ENCODE peak calls at places on chromosomes 16 and 17, in four cellular contexts. L, O, F and C are unnamed samples.

GRCh38 chr17:32755045-32755805 is 121.7 kb downstream of the MYO1D start:
- DNase-seq in L (no peak), O (no peak), F (no peak), C (no peak)

GRCh38 chr16:68490829-68491575 is 42.7 kb upstream of the SMPD3 start:
- DNase-seq in L (no peak), O (no peak), F (no peak), C (no peak)

GRCh38 chr16:57753448-57754353 is 18.1 kb downstream of the KATNB1 start:
- DNase-seq in L (no peak), O (no peak), F (no peak), C (no peak)

GRCh38 chr16:49556252-49557069 is 182.9 kb downstream of the C16orf78 start:
- DNase-seq in L (no peak), O (no peak), F (no peak), C (no peak)

GRCh38 chr17:8954339-8954738 is 11.2 kb downstream of the PIK3R5 start:
- DNase-seq in L (no peak), O (peak; percentile 64), F (peak; percentile 72), C (peak; percentile 65)

GRCh38 chr17:40490289-40490853 is 11.1 kb downstream of the TNS4 start:
- DNase-seq in L (peak; percentile 69), O (no peak), F (peak; percentile 82), C (no peak)

GRCh38 chr17:57739402-57740224 is 5.5 kb downstream of the CCDC182 start:
- DNase-seq in L (no peak), O (no peak), F (no peak), C (no peak)

GRCh38 chr16:81945665-81946064 is 65.6 kb downstream of the SDR42E1 start:
- DNase-seq in L (no peak), O (no peak), F (no peak), C (no peak)

GRCh38 chr16:11349599-11350276 is 4.5 kb downstream of the RMI2 start:
- DNase-seq in L (no peak), O (no peak), F (peak; percentile 82), C (no peak)

GRCh38 chr16:1310832-1311200 is 1.4 kb downstream of the UBE2I start:
- DNase-seq in L (no peak), O (no peak), F (no peak), C (no peak)

GRCh38 chr17:19306160-19307111 is 56.1 kb downstream of the B9D1 start:
- DNase-seq in L (no peak), O (no peak), F (no peak), C (no peak)

GRCh38 chr16:15857779-15858560 is 1.1 kb upstream of the MYH11 start:
- DNase-seq in L (peak; percentile 73), O (no peak), F (no peak), C (peak; percentile 85)

GRCh38 chr17:41519501-41520224 is 973 bp upstream of the KRT15 start:
- DNase-seq in L (no peak), O (no peak), F (no peak), C (no peak)

GRCh38 chr17:41516828-41517283 is 1.8 kb downstream of the KRT15 start:
- DNase-seq in L (no peak), O (no peak), F (no peak), C (no peak)

GRCh38 chr17:41520821-41521521 is 2.3 kb upstream of the KRT15 start:
- DNase-seq in L (no peak), O (no peak), F (no peak), C (no peak)

GRCh38 chr17:41518031-41518430 is 659 bp downstream of the KRT15 start:
- DNase-seq in L (no peak), O (no peak), F (no peak), C (no peak)

DNA sequence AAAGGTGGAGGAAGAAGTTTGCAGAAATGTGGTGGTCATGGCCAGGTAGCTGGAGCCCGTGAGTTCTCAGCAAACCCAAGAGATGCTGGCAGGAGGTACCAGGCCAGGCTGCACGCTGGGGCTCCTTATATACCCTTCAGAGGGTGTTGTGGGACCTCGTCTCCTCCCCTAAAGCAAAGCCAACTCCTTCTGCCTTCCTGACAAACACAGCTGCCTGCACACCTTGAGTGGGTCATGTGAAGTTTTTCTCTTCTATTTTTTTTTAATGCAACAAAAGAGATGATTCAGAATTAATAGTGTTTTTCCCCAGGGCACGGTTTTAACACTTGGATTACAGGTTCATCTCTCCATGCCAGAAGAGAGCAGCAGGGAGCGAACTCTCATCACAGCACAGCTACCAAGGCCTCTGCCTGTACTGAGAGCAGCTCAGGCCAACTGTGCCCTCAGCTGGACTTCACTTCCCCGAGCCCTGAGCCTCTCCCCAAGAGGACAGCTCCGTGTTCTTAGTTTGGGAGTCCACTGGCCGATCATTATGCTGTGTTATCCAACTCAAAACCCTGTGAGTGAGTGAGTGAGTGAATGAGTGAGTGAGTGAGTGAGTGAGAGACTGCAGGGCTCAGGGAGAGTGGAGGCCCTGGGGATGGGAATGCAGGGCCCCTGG is at the start of gene KRT15:
- DNase-seq in L (no peak), O (no peak), F (no peak), C (no peak)
- TF ChIP-seq CTCF in L (no peak), O (no peak), F (no peak), C (no peak)

GRCh38 chr16:56042416-56042815 is 148.9 kb upstream of the GNAO1 start:
- DNase-seq in L (no peak), O (no peak), F (no peak), C (no peak)

GRCh38 chr16:56047307-56048234 is 143.7 kb upstream of the GNAO1 start:
- DNase-seq in L (no peak), O (no peak), F (no peak), C (no peak)

GRCh38 chr16:56038564-56039098 is 152.7 kb upstream of the GNAO1 start:
- DNase-seq in L (no peak), O (no peak), F (no peak), C (no peak)

GRCh38 chr16:56041556-56042140 is 149.6 kb upstream of the GNAO1 start:
- DNase-seq in L (peak; percentile 67), O (no peak), F (no peak), C (no peak)
- TF ChIP-seq CTCF in L (peak; percentile 90), O (peak; percentile 64), F (peak; percentile 19), C (peak; percentile 21)

GRCh38 chr17:75006653-75007052 is 5.8 kb upstream of the MRPL58 start:
- DNase-seq in L (no peak), O (no peak), F (no peak), C (no peak)
- TF ChIP-seq CTCF in L (no peak), O (no peak), F (no peak), C (no peak)

GRCh38 chr17:67272312-67273050 is 27.5 kb upstream of the HELZ start:
- DNase-seq in L (peak; percentile 62), O (no peak), F (no peak), C (no peak)
- TF ChIP-seq CTCF in L (peak; percentile 58), O (peak; percentile 66), F (no peak), C (peak; percentile 35)

GRCh38 chr17:7716299-7716886 is 1.2 kb upstream of the DNAH2 start:
- DNase-seq in L (no peak), O (no peak), F (no peak), C (no peak)

GRCh38 chr17:7717756-7718350 is 309 bp downstream of the DNAH2 start:
- DNase-seq in L (no peak), O (no peak), F (no peak), C (no peak)

GRCh38 chr17:7719661-7720060 is 2.1 kb downstream of the DNAH2 start:
- DNase-seq in L (no peak), O (no peak), F (no peak), C (no peak)

GRCh38 chr17:7714721-7715594 is 2.6 kb upstream of the DNAH2 start:
- DNase-seq in L (no peak), O (no peak), F (no peak), C (no peak)

DNA sequence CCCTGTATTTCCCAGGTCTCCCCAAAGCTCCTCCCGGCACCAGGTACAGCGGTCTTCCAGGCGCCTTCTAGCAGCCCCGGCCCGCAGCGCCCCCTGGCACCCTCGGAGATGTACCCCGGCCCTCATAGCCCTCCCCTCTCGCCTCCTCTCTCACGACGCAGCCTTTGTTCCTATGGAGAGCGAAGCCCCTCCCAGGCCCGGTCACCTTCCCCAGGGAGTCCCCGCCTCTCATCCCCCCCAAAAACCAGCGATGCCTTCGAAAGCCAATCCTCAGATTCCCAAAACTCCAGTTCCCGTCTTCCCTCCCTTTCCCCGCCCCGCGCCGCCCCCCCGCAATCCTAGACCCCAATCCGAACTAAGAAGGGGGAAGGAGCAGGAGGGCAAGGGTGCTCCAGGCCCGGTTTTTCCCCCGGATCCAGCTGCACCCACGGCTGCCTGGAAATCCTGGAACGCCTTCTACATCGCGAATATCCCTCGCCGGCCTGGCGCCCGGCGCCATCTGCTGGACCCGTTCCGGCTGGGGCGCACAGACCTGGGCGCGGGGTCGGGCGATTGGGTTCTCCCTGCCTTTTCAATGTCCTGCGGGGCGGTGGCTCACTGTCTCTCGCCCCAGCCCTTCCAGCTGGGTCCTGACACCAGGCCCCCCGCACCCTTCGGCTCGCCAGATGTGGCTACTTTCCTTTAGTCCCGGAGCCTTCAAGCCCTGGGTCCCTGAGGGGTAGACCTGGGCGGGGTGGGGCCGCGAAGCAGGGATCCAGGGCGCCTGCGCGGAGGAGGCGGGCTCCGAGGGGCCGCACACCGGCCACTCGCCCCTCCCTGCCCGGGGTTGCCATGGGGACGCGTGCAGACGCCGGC is at the start of gene DNAH2:
- DNase-seq in L (peak; percentile 96), O (peak; percentile 92), F (peak; percentile 71), C (peak; percentile 96)
- TF ChIP-seq CTCF in L (peak; percentile 60), O (peak; percentile 58), F (peak; percentile 28), C (peak; percentile 57)

GRCh38 chr17:82496529-82497434 is 22.8 kb upstream of the FOXK2 start:
- DNase-seq in L (peak; percentile 92), O (peak; percentile 97), F (peak; percentile 97), C (peak; percentile 98)
- TF ChIP-seq CTCF in L (no peak), O (no peak), F (no peak), C (no peak)

GRCh38 chr16:67249178-67249759 is 490 bp downstream of the SLC9A5 start:
- DNase-seq in L (peak; percentile 62), O (no peak), F (no peak), C (no peak)

GRCh38 chr16:67246945-67247697 is at the start of gene FHOD1:
- DNase-seq in L (peak; percentile 100), O (peak; percentile 97), F (peak; percentile 98), C (peak; percentile 99)

GRCh38 chr16:67247698-67248400 is 568 bp upstream of the FHOD1 start:
- DNase-seq in L (peak; percentile 58), O (no peak), F (no peak), C (no peak)

GRCh38 chr16:67249762-67250327 is 1.1 kb downstream of the SLC9A5 start:
- DNase-seq in L (no peak), O (no peak), F (no peak), C (no peak)

DNA sequence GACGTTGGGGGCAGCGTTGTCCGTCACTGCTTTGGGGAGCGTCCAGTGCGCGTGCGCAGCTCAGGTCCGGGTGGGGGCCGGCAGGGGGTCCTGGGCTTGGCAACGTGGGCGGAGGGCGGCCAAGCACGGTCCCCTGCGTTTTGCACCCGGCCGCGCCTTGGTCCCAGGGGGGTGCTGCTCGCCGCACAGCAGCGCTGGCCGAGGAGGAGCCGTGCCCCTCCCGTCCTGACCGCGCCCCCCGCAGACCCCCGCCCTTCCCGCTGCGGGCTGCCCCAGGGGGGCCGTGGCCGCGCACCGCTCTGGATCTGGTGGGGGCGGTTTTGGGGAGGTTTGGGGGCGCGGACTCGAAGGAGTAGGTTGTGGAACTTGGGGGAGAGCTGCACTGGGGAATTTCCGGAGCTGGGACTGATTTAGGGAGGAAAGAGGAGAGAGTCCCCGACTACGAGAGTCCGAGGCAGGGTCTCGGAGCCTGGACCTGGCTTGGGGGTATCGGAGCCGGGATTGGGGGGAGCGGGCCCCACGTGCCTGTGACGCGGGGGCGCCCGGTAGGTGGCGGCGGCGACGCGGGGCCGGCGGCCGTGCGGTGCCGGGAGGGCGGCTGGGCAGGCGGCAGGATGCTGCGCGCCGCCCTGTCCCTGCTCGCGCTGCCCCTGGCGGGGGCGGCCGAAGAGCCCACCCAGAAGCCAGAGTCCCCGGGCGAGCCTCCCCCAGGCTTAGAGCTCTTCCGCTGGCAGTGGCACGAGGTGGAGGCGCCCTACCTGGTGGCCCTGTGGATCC is at the start of gene SLC9A5:
- DNase-seq in L (peak; percentile 75), O (no peak), F (no peak), C (no peak)
- TF ChIP-seq CTCF in L (no peak), O (peak; percentile 42), F (peak; percentile 18), C (peak; percentile 29)